ENCODE peak calls at places on chromosomes 4 and X, in five cellular contexts. H is H1, F is neuronal stem cell, R is H9, G is trophoblast cell. W is an unnamed sample.

GRCh38 chr4:26135331-26135730 is 185.5 kb upstream of the RBPJ start:
- DNase-seq in H (no peak), F (no peak), R (no peak), G (no peak), W (no peak)

GRCh38 chr4:44553143-44553542 is 98.3 kb downstream of the YIPF7 start:
- DNase-seq in H (no peak), F (no peak), R (no peak), G (no peak), W (no peak)

GRCh38 chr4:8393593-8394038 is 46.9 kb downstream of the ACOX3 start:
- DNase-seq in H (no peak), F (peak), R (no peak), G (peak), W (peak)

GRCh38 chr4:4918067-4918466 is 58.6 kb downstream of the MSX1 start:
- DNase-seq in H (no peak), F (no peak), R (no peak), G (no peak), W (no peak)

GRCh38 chr4:89067407-89067806 is 10.4 kb upstream of the FAM13A start:
- DNase-seq in H (no peak), F (no peak), R (no peak), G (no peak), W (no peak)

GRCh38 chrX:154986826-154987575 is 35.5 kb downstream of the F8 start:
- DNase-seq in H (no peak), F (no peak), R (no peak), G (no peak), W (no peak)

GRCh38 chr4:152045781-152046571 is 285.2 kb upstream of the GATB start:
- DNase-seq in H (peak), F (peak), R (peak), G (peak), W (peak)

GRCh38 chr4:118280501-118281218 is 72.1 kb downstream of the PRSS12 start:
- DNase-seq in H (no peak), F (peak), R (peak), G (peak), W (peak)

GRCh38 chr4:110088670-110089069 is 109.7 kb downstream of the ELOVL6 start:
- DNase-seq in H (no peak), F (no peak), R (no peak), G (no peak), W (peak)

GRCh38 chr4:72208421-72209075 is 176.7 kb downstream of the NPFFR2 start:
- DNase-seq in H (no peak), F (no peak), R (no peak), G (no peak), W (no peak)

GRCh38 chrX:54807524-54808108 is at the start of gene MAGED2:
- DNase-seq in H (no peak), F (peak), R (peak), G (no peak), W (peak)

GRCh38 chr4:122503214-122503613 is 46.7 kb upstream of the IL2 start:
- DNase-seq in H (no peak), F (no peak), R (no peak), G (no peak), W (no peak)

GRCh38 chr4:17385403-17385802 is 126.5 kb downstream of the QDPR start:
- DNase-seq in H (no peak), F (no peak), R (no peak), G (no peak), W (peak)

GRCh38 chr4:1413221-1413663 is 7.0 kb upstream of the NKX1-1 start:
- DNase-seq in H (no peak), F (no peak), R (peak), G (no peak), W (no peak)

GRCh38 chrX:13074297-13075262 is 30.2 kb upstream of the FAM9C start:
- DNase-seq in H (no peak), F (no peak), R (no peak), G (no peak), W (no peak)

GRCh38 chr4:181661090-181661489 is 582.1 kb upstream of the TENM3 start:
- DNase-seq in H (no peak), F (no peak), R (no peak), G (no peak), W (no peak)

GRCh38 chrX:81263067-81263466 is 61.2 kb downstream of the SH3BGRL start:
- DNase-seq in H (no peak), F (peak), R (no peak), G (no peak), W (no peak)

GRCh38 chr4:73776363-73776762 is 36.0 kb downstream of the CXCL8 start:
- DNase-seq in H (no peak), F (no peak), R (no peak), G (no peak), W (peak)

GRCh38 chrX:153551135-153551534 is 33.7 kb downstream of the ATP2B3 start:
- DNase-seq in H (no peak), F (no peak), R (no peak), G (peak), W (peak)

GRCh38 chr4:40548256-40548655 is 81.4 kb downstream of the RBM47 start:
- DNase-seq in H (no peak), F (no peak), R (no peak), G (no peak), W (peak)

GRCh38 chr4:6641164-6641970 is 882 bp downstream of the MRFAP1 start:
- DNase-seq in H (no peak), F (no peak), R (no peak), G (no peak), W (peak)

GRCh38 chrX:119784747-119785446 is 6.5 kb downstream of the RPL39 start:
- DNase-seq in H (peak), F (no peak), R (peak), G (no peak), W (peak)

GRCh38 chr4:33512397-33512796 is 2731.9 kb downstream of the ARAP2 start:
- DNase-seq in H (no peak), F (no peak), R (no peak), G (no peak), W (no peak)

GRCh38 chr4:41718907-41719306 is 29.6 kb downstream of the PHOX2B start:
- DNase-seq in H (no peak), F (no peak), R (no peak), G (no peak), W (peak)

GRCh38 chr4:47050986-47051725 is 19.8 kb downstream of the GABRB1 start:
- DNase-seq in H (no peak), F (no peak), R (no peak), G (no peak), W (no peak)

GRCh38 chr4:77155631-77156345 is 1.2 kb upstream of the CCNG2 start:
- DNase-seq in H (no peak), F (no peak), R (no peak), G (no peak), W (no peak)

GRCh38 chr4:14582658-14583057 is 419.6 kb upstream of the CPEB2 start:
- DNase-seq in H (no peak), F (no peak), R (no peak), G (no peak), W (no peak)
- H2BK12ac ChIP-seq in H (no peak), F (no peak), R (no peak), G (no peak), W (no peak)

GRCh38 chr4:65170768-65171514 is 499.3 kb downstream of the EPHA5 start:
- DNase-seq in H (no peak), F (no peak), R (no peak), G (no peak), W (no peak)
- H2BK12ac ChIP-seq in H (no peak), F (no peak), R (no peak), G (no peak), W (no peak)

GRCh38 chr4:68445111-68445510 is 2.2 kb upstream of the TMPRSS11E start:
- DNase-seq in H (no peak), F (no peak), R (no peak), G (no peak), W (no peak)
- H2BK12ac ChIP-seq in H (no peak), F (no peak), R (no peak), G (no peak), W (no peak)

GRCh38 chr4:66693694-66694093 is 851.6 kb downstream of the CENPC start:
- DNase-seq in H (no peak), F (no peak), R (no peak), G (no peak), W (peak)

GRCh38 chr4:66687393-66687971 is 857.8 kb downstream of the CENPC start:
- DNase-seq in H (no peak), F (no peak), R (no peak), G (no peak), W (no peak)

GRCh38 chr4:66691101-66691500 is 854.2 kb downstream of the CENPC start:
- DNase-seq in H (no peak), F (no peak), R (peak), G (no peak), W (no peak)

GRCh38 chr4:66688674-66689073 is 856.6 kb downstream of the CENPC start:
- DNase-seq in H (no peak), F (no peak), R (no peak), G (no peak), W (peak)
- H2BK12ac ChIP-seq in H (no peak), F (no peak), R (no peak), G (no peak), W (no peak)

GRCh38 chrX:37425370-37425769 is 76.2 kb downstream of the PRRG1 start:
- DNase-seq in H (no peak), F (no peak), R (no peak), G (no peak), W (peak)
- H2BK12ac ChIP-seq in H (no peak), F (no peak), R (no peak), G (no peak), W (no peak)

GRCh38 chrX:24955372-24955771 is 60.4 kb downstream of the ARX start:
- DNase-seq in H (no peak), F (no peak), R (no peak), G (no peak), W (no peak)

GRCh38 chrX:24961809-24962208 is 54.0 kb downstream of the ARX start:
- DNase-seq in H (no peak), F (no peak), R (no peak), G (no peak), W (no peak)

GRCh38 chrX:24954732-24955131 is 61.0 kb downstream of the ARX start:
- DNase-seq in H (no peak), F (no peak), R (no peak), G (no peak), W (no peak)

GRCh38 chrX:24956828-24957227 is 58.9 kb downstream of the ARX start:
- DNase-seq in H (no peak), F (no peak), R (no peak), G (peak), W (no peak)
- H2BK12ac ChIP-seq in H (no peak), F (no peak), R (no peak), G (no peak), W (no peak)

GRCh38 chrX:15530318-15530717 is 29.7 kb downstream of the BMX start:
- DNase-seq in H (no peak), F (no peak), R (no peak), G (no peak), W (no peak)
- H2BK12ac ChIP-seq in H (no peak), F (no peak), R (no peak), G (no peak), W (no peak)

DNA sequence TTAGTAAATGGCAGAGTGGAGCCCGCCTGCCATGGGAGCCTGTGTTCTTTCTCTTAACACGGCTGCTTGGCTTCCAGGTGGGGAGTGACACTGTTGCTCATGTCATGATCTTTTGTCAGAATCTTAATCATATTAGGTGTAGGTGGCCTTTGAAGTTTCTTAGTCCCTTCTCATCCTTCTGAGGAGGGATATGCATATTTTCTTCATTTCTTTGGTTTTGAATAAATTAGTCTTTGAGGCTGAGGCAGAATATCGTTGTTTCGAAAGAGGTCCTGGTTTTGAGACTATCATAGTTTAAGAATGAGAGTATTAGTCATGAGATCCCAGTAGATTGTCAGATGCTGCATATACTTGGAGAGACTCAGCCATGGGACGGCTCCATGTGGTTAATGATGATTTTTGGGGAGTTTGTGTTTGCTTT is 28.9 kb downstream of the SNX25 start:
- DNase-seq in H (no peak), F (no peak), R (no peak), G (no peak), W (peak)
- H2BK12ac ChIP-seq in H (no peak), F (no peak), R (no peak), G (no peak), W (no peak)

GRCh38 chrX:135178636-135179035 is 7.4 kb upstream of the CT55 start:
- DNase-seq in H (no peak), F (no peak), R (no peak), G (no peak), W (no peak)
- H2BK12ac ChIP-seq in H (no peak), F (no peak), R (no peak), G (no peak), W (no peak)

GRCh38 chr4:156261230-156261629 is 307.6 kb upstream of the CTSO start:
- DNase-seq in H (no peak), F (no peak), R (no peak), G (no peak), W (no peak)
- H2BK12ac ChIP-seq in H (no peak), F (no peak), R (no peak), G (no peak), W (no peak)